ENCODE peak calls at places on chromosomes 4 and X, in eight cellular contexts. U, O, E, K, G, D, P and F are unnamed samples.

GRCh38 chrX:130828641-130829040 is 74.4 kb downstream of the ENOX2 start:
- DNase-seq in U (no peak), O (no peak), E (no peak), K (no peak), G (no peak), D (no peak), P (no peak), F (no peak)

GRCh38 chr4:170978990-170979389 is 834.2 kb upstream of the GALNTL6 start:
- DNase-seq in U (no peak), O (no peak), E (no peak), K (no peak), G (no peak), D (no peak), P (no peak), F (no peak)

GRCh38 chr4:97153042-97153441 is 990.2 kb downstream of the STPG2 start:
- DNase-seq in U (peak; percentile 43), O (no peak), E (peak; percentile 9), K (no peak), G (no peak), D (no peak), P (no peak), F (no peak)

GRCh38 chrX:56402207-56402606 is 161.2 kb upstream of the UBQLN2 start:
- DNase-seq in U (no peak), O (no peak), E (no peak), K (no peak), G (no peak), D (no peak), P (no peak), F (no peak)

GRCh38 chr4:92847046-92847445 is 543.3 kb downstream of the GRID2 start:
- DNase-seq in U (no peak), O (no peak), E (no peak), K (no peak), G (no peak), D (no peak), P (no peak), F (no peak)

GRCh38 chrX:132622130-132622529 is 133.3 kb upstream of the MBNL3 start:
- DNase-seq in U (peak; percentile 22), O (no peak), E (peak; percentile 73), K (no peak), G (no peak), D (no peak), P (no peak), F (no peak)

GRCh38 chr4:113872426-113873260 is 106.8 kb downstream of the ARSJ start:
- DNase-seq in U (peak; percentile 32), O (no peak), E (no peak), K (no peak), G (no peak), D (no peak), P (no peak), F (no peak)

GRCh38 chr4:56049428-56050212 is 100.9 kb downstream of the CEP135 start:
- DNase-seq in U (peak; percentile 22), O (no peak), E (peak; percentile 10), K (no peak), G (peak; percentile 49), D (no peak), P (no peak), F (peak; percentile 50)

GRCh38 chr4:175970734-175971133 is 94.9 kb upstream of the WDR17 start:
- DNase-seq in U (no peak), O (no peak), E (no peak), K (no peak), G (no peak), D (no peak), P (no peak), F (no peak)

GRCh38 chr4:47913858-47914218 is 545 bp downstream of the NFXL1 start:
- DNase-seq in U (no peak), O (peak; percentile 92), E (no peak), K (no peak), G (peak; percentile 42), D (peak; percentile 30), P (no peak), F (peak; percentile 13)

GRCh38 chrX:13093489-13094140 is 49.2 kb upstream of the FAM9C start:
- DNase-seq in U (no peak), O (no peak), E (no peak), K (no peak), G (no peak), D (no peak), P (no peak), F (no peak)

GRCh38 chrX:54413753-54414152 is 26.5 kb upstream of the TSR2 start:
- DNase-seq in U (peak; percentile 9), O (no peak), E (no peak), K (no peak), G (no peak), D (no peak), P (no peak), F (no peak)

GRCh38 chrX:13863326-13863725 is 46.4 kb upstream of the GPM6B start:
- DNase-seq in U (peak; percentile 28), O (no peak), E (peak; percentile 9), K (no peak), G (no peak), D (no peak), P (no peak), F (no peak)

GRCh38 chrX:120791013-120791643 is 84.5 kb downstream of the CT47B1 start:
- DNase-seq in U (peak; percentile 64), O (no peak), E (peak; percentile 60), K (no peak), G (no peak), D (peak; percentile 17), P (peak; percentile 75), F (no peak)

GRCh38 chr4:164894725-164895124 is 17.7 kb downstream of the APELA start:
- DNase-seq in U (no peak), O (no peak), E (no peak), K (no peak), G (no peak), D (no peak), P (no peak), F (peak; percentile 12)

GRCh38 chr4:98682719-98683118 is 24.3 kb upstream of the TSPAN5 start:
- DNase-seq in U (peak; percentile 37), O (no peak), E (no peak), K (no peak), G (no peak), D (no peak), P (peak; percentile 72), F (no peak)

GRCh38 chrX:19678941-19679340 is 163.6 kb upstream of the MAP3K15 start:
- DNase-seq in U (no peak), O (no peak), E (no peak), K (no peak), G (no peak), D (no peak), P (no peak), F (no peak)

GRCh38 chrX:51891821-51892551 is 1.4 kb upstream of the MAGED1 start:
- DNase-seq in U (peak; percentile 42), O (peak; percentile 64), E (peak; percentile 20), K (no peak), G (no peak), D (peak; percentile 33), P (peak; percentile 83), F (no peak)

GRCh38 chrX:100976211-100976610 is 6.7 kb downstream of the ARL13A start:
- DNase-seq in U (no peak), O (no peak), E (no peak), K (no peak), G (no peak), D (no peak), P (no peak), F (no peak)

GRCh38 chr4:139933541-139933940 is 220.4 kb downstream of the MAML3 start:
- DNase-seq in U (no peak), O (no peak), E (no peak), K (no peak), G (no peak), D (no peak), P (no peak), F (no peak)

GRCh38 chr4:139933104-139933503 is 220.9 kb downstream of the MAML3 start:
- DNase-seq in U (no peak), O (no peak), E (no peak), K (no peak), G (no peak), D (no peak), P (no peak), F (no peak)

GRCh38 chr4:139934786-139935330 is 219.1 kb downstream of the MAML3 start:
- DNase-seq in U (no peak), O (no peak), E (no peak), K (no peak), G (no peak), D (no peak), P (no peak), F (no peak)

GRCh38 chr4:139935911-139936310 is 218.1 kb downstream of the MAML3 start:
- DNase-seq in U (no peak), O (no peak), E (no peak), K (no peak), G (no peak), D (no peak), P (no peak), F (no peak)

GRCh38 chr4:139934336-139934735 is 219.6 kb downstream of the MAML3 start:
- DNase-seq in U (peak; percentile 27), O (no peak), E (no peak), K (no peak), G (no peak), D (no peak), P (peak; percentile 27), F (no peak)
- TF ChIP-seq CTCF in U (no peak), O (no peak), E (no peak), K (no peak), G (no peak), D (no peak), P (no peak), F (no peak)

DNA sequence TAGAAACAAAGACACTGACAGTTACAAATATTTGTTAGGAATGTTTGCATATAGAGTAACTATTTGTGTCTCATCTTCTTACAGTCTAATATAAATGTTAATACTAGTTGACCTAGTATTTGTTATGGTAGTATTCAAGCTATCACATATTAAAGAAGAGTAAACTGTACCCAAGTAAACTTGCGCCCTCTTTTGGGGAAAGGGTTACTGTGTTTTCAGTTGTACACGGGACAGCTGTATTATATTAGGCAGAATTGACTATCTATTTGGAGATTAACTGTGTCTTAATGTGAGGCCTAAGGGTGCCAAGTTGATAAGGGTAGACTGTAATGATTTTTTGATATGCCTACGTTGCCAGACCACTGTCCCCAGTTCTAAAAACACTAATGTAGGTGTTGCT is 172.9 kb upstream of the CXCL13 start:
- DNase-seq in U (no peak), O (no peak), E (no peak), K (no peak), G (no peak), D (no peak), P (no peak), F (no peak)
- TF ChIP-seq CTCF in U (no peak), O (no peak), E (peak; percentile 13), K (no peak), G (no peak), D (no peak), P (no peak), F (no peak)

DNA sequence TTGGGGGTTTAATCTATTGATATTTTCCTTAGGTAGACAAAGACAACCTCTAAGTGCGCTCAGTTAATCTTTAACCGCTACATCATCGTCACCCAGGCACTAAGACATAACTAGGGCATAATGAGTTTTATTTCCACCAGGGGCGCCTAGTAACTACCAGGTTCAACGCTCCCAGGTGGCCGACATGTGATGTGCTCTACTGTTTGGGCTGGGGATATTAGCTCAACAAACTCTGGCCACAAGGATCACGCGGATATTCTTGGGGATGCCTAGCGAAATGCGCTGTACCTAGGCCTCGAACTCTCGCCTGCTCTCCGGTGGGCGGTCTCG is 915 bp upstream of the RAB33B start:
- DNase-seq in U (peak; percentile 88), O (no peak), E (peak; percentile 72), K (no peak), G (peak; percentile 71), D (no peak), P (no peak), F (peak; percentile 77)
- TF ChIP-seq CTCF in U (peak; percentile 58), O (peak; percentile 77), E (peak; percentile 63), K (peak; percentile 68), G (no peak), D (no peak), P (peak; percentile 30), F (no peak)

GRCh38 chr4:133694416-133694815 is 507.2 kb downstream of the PABPC4L start:
- DNase-seq in U (peak; percentile 2), O (no peak), E (no peak), K (no peak), G (no peak), D (no peak), P (no peak), F (no peak)
- TF ChIP-seq CTCF in U (no peak), O (no peak), E (no peak), K (no peak), G (no peak), D (no peak), P (no peak), F (no peak)